ENCODE peak calls at places on chromosomes 4 and X, in seven cellular contexts. N is A549, D is ovary, I is suprapubic skin, Y is K562, G is H1, P is sigmoid colon. O is an unnamed sample.

GRCh38 chr4:183173580-183174526 is 74.8 kb downstream of the WWC2 start:
- DNase-seq in N (no peak), D (no peak), I (no peak), Y (no peak), G (no peak), P (no peak), O (no peak)

GRCh38 chr4:40843696-40844095 is 93.9 kb downstream of the NSUN7 start:
- DNase-seq in N (peak; percentile 33), D (no peak), I (no peak), Y (peak; percentile 18), G (no peak), P (peak; percentile 7), O (no peak)

GRCh38 chr4:102252171-102252570 is 93.1 kb downstream of the SLC39A8 start:
- DNase-seq in N (no peak), D (no peak), I (no peak), Y (no peak), G (no peak), P (no peak), O (no peak)

GRCh38 chr4:145868637-145869409 is 69.8 kb downstream of the ZNF827 start:
- DNase-seq in N (no peak), D (no peak), I (no peak), Y (no peak), G (no peak), P (no peak), O (no peak)

GRCh38 chr4:57048590-57049304 is 61.4 kb downstream of the IGFBP7 start:
- DNase-seq in N (no peak), D (no peak), I (no peak), Y (no peak), G (no peak), P (no peak), O (no peak)

GRCh38 chr4:33930497-33930896 is 2313.8 kb downstream of the ARAP2 start:
- DNase-seq in N (no peak), D (no peak), I (no peak), Y (no peak), G (no peak), P (no peak), O (no peak)

GRCh38 chrX:10744011-10744410 is 123.6 kb upstream of the MID1 start:
- DNase-seq in N (no peak), D (no peak), I (no peak), Y (no peak), G (no peak), P (no peak), O (no peak)

GRCh38 chrX:7985568-7985967 is 58.4 kb upstream of the PNPLA4 start:
- DNase-seq in N (no peak), D (no peak), I (no peak), Y (no peak), G (no peak), P (no peak), O (no peak)

GRCh38 chr4:73844352-73844751 is 7.9 kb downstream of the CXCL6 start:
- DNase-seq in N (peak; percentile 36), D (no peak), I (no peak), Y (no peak), G (no peak), P (no peak), O (no peak)

GRCh38 chrX:16033336-16033735 is 90.0 kb upstream of the GRPR start:
- DNase-seq in N (no peak), D (no peak), I (no peak), Y (no peak), G (no peak), P (no peak), O (no peak)

GRCh38 chr4:28555851-28556250 is 1695.2 kb downstream of the STIM2 start:
- DNase-seq in N (no peak), D (no peak), I (no peak), Y (no peak), G (no peak), P (no peak), O (no peak)

GRCh38 chr4:90246841-90247240 is 119.6 kb downstream of the CCSER1 start:
- DNase-seq in N (no peak), D (no peak), I (no peak), Y (no peak), G (no peak), P (no peak), O (no peak)

GRCh38 chr4:59571805-59572430 is 1628.2 kb upstream of the ADGRL3 start:
- DNase-seq in N (no peak), D (no peak), I (no peak), Y (no peak), G (no peak), P (no peak), O (no peak)

GRCh38 chr4:182862921-182863320 is 54.3 kb downstream of the DCTD start:
- DNase-seq in N (no peak), D (no peak), I (no peak), Y (no peak), G (no peak), P (no peak), O (peak; percentile 95)

GRCh38 chr4:88291003-88291402 is 6.6 kb upstream of the PPM1K start:
- DNase-seq in N (no peak), D (no peak), I (no peak), Y (no peak), G (no peak), P (no peak), O (no peak)

GRCh38 chr4:184583738-184584502 is 65.3 kb downstream of the CASP3 start:
- DNase-seq in N (no peak), D (no peak), I (no peak), Y (no peak), G (no peak), P (no peak), O (no peak)

GRCh38 chrX:24657671-24658410 is 10.7 kb upstream of the PCYT1B start:
- DNase-seq in N (no peak), D (no peak), I (no peak), Y (no peak), G (no peak), P (no peak), O (no peak)

GRCh38 chr4:113844369-113844768 is 82.8 kb upstream of the CAMK2D start:
- DNase-seq in N (no peak), D (no peak), I (no peak), Y (no peak), G (no peak), P (no peak), O (no peak)

GRCh38 chr4:140568507-140569306 is at the start of gene UCP1:
- DNase-seq in N (no peak), D (peak; percentile 26), I (peak; percentile 63), Y (no peak), G (no peak), P (no peak), O (peak; percentile 35)

GRCh38 chrX:84924624-84925023 is 79.1 kb upstream of the APOOL start:
- DNase-seq in N (no peak), D (no peak), I (no peak), Y (no peak), G (no peak), P (no peak), O (no peak)

GRCh38 chrX:16469870-16470269 is 180.1 kb upstream of the S100G start:
- DNase-seq in N (peak; percentile 11), D (no peak), I (no peak), Y (peak; percentile 7), G (no peak), P (no peak), O (no peak)

GRCh38 chr4:80125252-80126177 is 52.5 kb upstream of the ANTXR2 start:
- DNase-seq in N (peak; percentile 13), D (no peak), I (no peak), Y (peak; percentile 28), G (no peak), P (no peak), O (no peak)

GRCh38 chrX:127943570-127943969 is 108.6 kb downstream of the ACTRT1 start:
- DNase-seq in N (no peak), D (no peak), I (no peak), Y (no peak), G (no peak), P (no peak), O (no peak)

GRCh38 chr4:139872274-139872673 is 206.7 kb downstream of the MGST2 start:
- DNase-seq in N (peak; percentile 62), D (no peak), I (no peak), Y (no peak), G (no peak), P (no peak), O (no peak)

GRCh38 chr4:16759781-16760459 is 138.5 kb downstream of the LDB2 start:
- DNase-seq in N (no peak), D (no peak), I (no peak), Y (no peak), G (no peak), P (no peak), O (no peak)

DNA sequence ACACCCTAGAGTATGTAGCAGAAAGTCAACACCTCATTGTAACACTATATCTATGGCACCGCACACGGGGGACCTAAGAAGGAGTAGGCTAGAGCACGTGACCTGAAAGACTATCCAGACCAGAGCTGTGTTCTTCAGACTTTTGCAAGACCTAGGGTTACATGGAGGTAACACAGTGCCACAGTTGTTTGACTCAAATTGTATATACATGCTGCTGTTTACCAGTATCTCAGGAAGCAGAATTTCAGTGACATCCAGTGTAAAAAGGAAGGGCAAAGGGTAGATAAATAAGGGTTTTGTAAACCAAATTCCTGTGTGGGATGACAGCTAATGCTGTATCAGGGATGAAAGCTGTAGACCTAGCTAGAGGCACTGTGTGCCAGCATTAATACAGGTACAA is 30.2 kb downstream of the PNMA6A start:
- DNase-seq in N (peak; percentile 1), D (no peak), I (no peak), Y (no peak), G (no peak), P (no peak), O (no peak)
- TF ChIP-seq EP300 in N (no peak), D (no peak), I (no peak), Y (no peak), G (no peak), P (no peak), O (no peak)

DNA sequence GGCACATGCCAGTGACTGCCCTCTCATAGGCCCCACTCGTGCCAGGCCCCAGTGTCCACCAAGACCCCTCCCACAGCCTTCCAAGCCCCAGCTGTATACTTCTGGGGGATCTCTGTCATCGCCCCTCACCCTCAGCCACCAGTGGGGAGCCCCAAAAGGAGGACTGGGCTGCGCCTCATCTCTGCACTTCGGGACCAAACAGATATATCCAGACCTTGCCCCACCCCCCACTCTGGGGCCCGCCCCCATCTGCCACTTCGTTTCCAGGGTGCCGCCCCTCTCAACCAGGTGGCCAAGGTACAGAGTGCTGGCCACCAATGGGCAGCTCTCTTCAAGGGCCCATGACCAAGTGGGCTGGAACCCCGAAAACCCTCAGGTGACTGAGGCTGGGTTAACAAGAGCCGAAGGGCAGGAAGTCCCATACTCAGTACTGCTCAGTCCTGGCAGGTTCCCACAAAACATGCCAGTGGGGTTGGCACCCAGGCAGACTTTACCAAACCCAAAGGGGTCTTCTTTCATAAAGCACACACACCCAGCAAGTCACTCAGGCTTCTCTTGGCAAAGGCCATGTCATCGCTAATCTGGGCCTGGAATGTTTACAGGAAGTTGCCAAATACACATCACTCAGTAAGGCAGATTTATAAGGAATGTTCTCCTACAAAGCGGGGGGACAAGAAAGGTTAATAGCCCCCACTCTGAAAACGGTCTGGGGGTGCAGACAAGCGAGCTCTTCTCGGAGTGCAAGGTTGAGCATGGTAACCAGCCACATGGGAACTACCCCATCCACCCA is 4.4 kb downstream of the ZFYVE28 start:
- DNase-seq in N (no peak), D (no peak), I (peak; percentile 65), Y (peak; percentile 69), G (no peak), P (no peak), O (peak; percentile 38)
- TF ChIP-seq POLR2A in N (no peak), D (no peak), I (no peak), Y (no peak), G (no peak), P (peak; percentile 18), O (no peak)

GRCh38 chr4:20041838-20042237 is 209.9 kb upstream of the SLIT2 start:
- DNase-seq in N (no peak), D (no peak), I (no peak), Y (no peak), G (no peak), P (no peak), O (no peak)
- TF ChIP-seq EP300 in N (no peak), D (no peak), I (no peak), Y (no peak), G (no peak), P (no peak), O (no peak)

GRCh38 chr4:170027181-170027829 is 1.1 kb upstream of the MFAP3L start:
- DNase-seq in N (peak; percentile 93), D (peak; percentile 92), I (peak; percentile 96), Y (peak; percentile 95), G (peak; percentile 72), P (peak; percentile 97), O (peak; percentile 93)
- TF ChIP-seq POLR2A in N (no peak), D (peak; percentile 32), I (no peak), Y (no peak), G (no peak), P (no peak), O (no peak)

O was measured in stomach.